ENCODE peak calls at places on chromosomes 5 and 9, in five cellular contexts. T is IMR-90; R is CD8-positive, alpha-beta T cell; M is neural progenitor cell; D is transverse colon. C is an unnamed sample.

GRCh38 chr9:91452844-91453243 is 29.2 kb upstream of the NFIL3 start:
- DNase-seq in T (no peak), D (no peak), R (no peak), M (no peak), C (no peak)

GRCh38 chr9:70421272-70422180 is 7.1 kb upstream of the KLF9 start:
- DNase-seq in M (peak; percentile 48), D (no peak), R (peak; percentile 13), T (peak; percentile 54), C (no peak)

GRCh38 chr5:108461628-108462367 is 79.9 kb upstream of the FBXL17 start:
- DNase-seq in M (no peak), R (no peak), T (peak; percentile 72), D (no peak), C (peak; percentile 19)

GRCh38 chr5:1430121-1430795 is 15.0 kb downstream of the SLC6A3 start:
- DNase-seq in R (no peak), T (no peak), M (no peak), D (no peak), C (no peak)

GRCh38 chr9:20771721-20772120 is 87.7 kb downstream of the FOCAD start:
- DNase-seq in D (no peak), M (no peak), R (no peak), T (no peak), C (no peak)

GRCh38 chr5:41067714-41068113 is 3.4 kb downstream of the MROH2B start:
- DNase-seq in T (no peak), D (no peak), R (no peak), M (no peak), C (no peak)

GRCh38 chr5:157449011-157449723 is 10.8 kb upstream of the NIPAL4 start:
- DNase-seq in T (no peak), D (peak; percentile 63), R (no peak), M (no peak), C (no peak)

GRCh38 chr9:127612993-127613954 is 1.2 kb downstream of the STXBP1 start:
- DNase-seq in M (peak; percentile 72), R (peak; percentile 27), T (peak; percentile 57), D (peak; percentile 54), C (peak; percentile 75)

GRCh38 chr5:16616536-16617271 is at the start of gene RETREG1:
- DNase-seq in R (peak; percentile 81), D (peak; percentile 77), T (no peak), M (peak; percentile 70), C (peak; percentile 44)

GRCh38 chr9:22446589-22446949 is at the start of gene DMRTA1:
- DNase-seq in T (peak; percentile 25), R (no peak), M (peak; percentile 88), D (peak; percentile 72), C (peak; percentile 93)

GRCh38 chr9:99690573-99690972 is 131.1 kb upstream of the NR4A3 start:
- DNase-seq in D (no peak), T (no peak), M (peak; percentile 44), R (no peak), C (no peak)

GRCh38 chr5:132641841-132642240 is 16.1 kb upstream of the IL13 start:
- DNase-seq in M (no peak), D (no peak), R (no peak), T (no peak), C (no peak)

GRCh38 chr5:177117441-177118045 is 16.0 kb upstream of the NSD1 start:
- DNase-seq in R (no peak), T (no peak), D (no peak), M (no peak), C (no peak)

GRCh38 chr5:9698125-9698848 is 68.1 kb upstream of the TAS2R1 start:
- DNase-seq in R (no peak), D (no peak), T (peak; percentile 71), M (no peak), C (no peak)

GRCh38 chr5:27830551-27830950 is 792.2 kb upstream of the CDH9 start:
- DNase-seq in D (no peak), R (no peak), M (no peak), T (no peak), C (no peak)

GRCh38 chr9:99259231-99259918 is 37.3 kb downstream of the SEC61B start:
- DNase-seq in R (peak; percentile 30), T (no peak), D (peak; percentile 42), M (no peak), C (no peak)

GRCh38 chr5:56449071-56449470 is 215.9 kb upstream of the ANKRD55 start:
- DNase-seq in T (no peak), D (no peak), M (no peak), R (no peak), C (no peak)

GRCh38 chr5:61496406-61497307 is 164.6 kb downstream of the ZSWIM6 start:
- DNase-seq in M (peak; percentile 82), T (no peak), R (no peak), D (no peak), C (no peak)

GRCh38 chr9:38144421-38144820 is 75.4 kb upstream of the SHB start:
- DNase-seq in T (peak; percentile 70), M (no peak), R (no peak), D (no peak), C (no peak)

GRCh38 chr9:37453827-37454226 is 11.4 kb downstream of the ZBTB5 start:
- DNase-seq in R (no peak), D (no peak), M (no peak), T (no peak), C (no peak)

GRCh38 chr5:159033351-159033657 is 66.4 kb downstream of the EBF1 start:
- DNase-seq in M (no peak), T (no peak), R (no peak), D (no peak), C (no peak)

GRCh38 chr5:11037941-11038340 is 276.9 kb upstream of the DAP start:
- DNase-seq in T (no peak), D (no peak), M (no peak), R (no peak), C (no peak)

GRCh38 chr9:31542384-31543055 is 841.9 kb upstream of the ACO1 start:
- DNase-seq in R (no peak), T (peak; percentile 4), D (peak; percentile 13), M (peak; percentile 38), C (peak; percentile 42)

DNA sequence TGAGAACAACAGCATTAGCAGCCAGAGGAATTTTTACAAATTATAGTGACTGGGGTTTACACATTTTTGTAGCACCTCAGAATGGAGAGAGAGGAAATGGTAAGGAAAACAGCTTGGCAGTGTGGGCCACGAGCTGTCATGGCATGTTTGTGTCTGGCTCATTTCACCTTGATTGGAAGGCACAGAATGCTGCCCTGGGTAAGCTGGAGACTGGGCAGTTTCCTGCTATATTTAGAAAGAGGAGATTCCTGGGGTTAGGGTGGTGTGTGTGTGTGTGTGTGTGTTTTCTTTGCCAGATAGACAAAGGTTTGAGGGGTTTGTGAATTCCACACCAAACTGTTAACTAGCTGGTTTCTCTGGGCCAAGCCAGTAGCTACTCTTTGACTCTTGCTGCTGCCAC is 9.0 kb downstream of the ARHGAP26 start:
- DNase-seq in T (no peak), D (no peak), R (no peak), M (peak; percentile 15), C (peak; percentile 24)
- H3K27ac ChIP-seq in T (no peak overlapping the region), D (peak overlapping the region; percentile 22), R (no peak overlapping the region), M (no peak overlapping the region), C (peak overlapping the region; percentile 44)

DNA sequence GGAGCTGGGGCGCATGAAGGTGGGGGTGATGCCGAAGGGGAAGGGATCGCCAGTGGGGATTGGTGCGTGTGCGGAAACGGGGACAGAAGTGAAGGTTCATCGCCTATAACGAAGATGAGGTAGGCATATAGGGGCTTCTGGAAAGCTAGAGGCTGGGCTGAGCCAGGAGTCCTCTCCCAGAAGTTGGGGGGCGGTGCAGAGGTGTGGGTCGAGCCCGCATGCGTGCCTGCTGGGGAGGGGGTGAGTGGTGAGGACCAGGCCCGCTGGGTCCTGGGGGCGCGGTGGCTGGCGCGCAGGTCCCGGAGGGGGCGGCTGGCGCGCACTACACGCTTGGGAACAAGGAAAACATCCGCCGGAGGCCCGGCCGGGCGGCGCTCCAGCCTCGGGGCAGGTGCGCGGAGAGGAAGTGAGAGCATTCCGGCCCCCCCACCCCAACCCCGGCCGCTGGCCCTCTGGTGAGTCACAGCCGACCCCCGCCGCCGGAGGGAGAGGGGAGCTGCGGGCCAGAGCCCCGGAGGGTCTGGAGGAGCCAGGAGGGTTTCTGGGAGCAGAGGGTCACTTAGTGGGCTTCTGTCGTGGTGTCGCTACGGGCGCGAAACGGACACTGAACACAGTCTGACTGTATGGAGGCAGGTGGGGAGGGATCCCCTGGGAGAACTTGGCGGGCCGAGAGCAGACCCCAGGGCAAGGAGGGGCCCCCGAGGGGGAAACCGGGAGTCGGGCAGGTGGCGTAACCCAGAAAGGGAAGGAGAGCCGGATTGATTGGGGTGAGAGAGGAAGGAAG is 2.9 kb upstream of the MSMP start:
- DNase-seq in T (no peak), R (peak; percentile 46), M (peak; percentile 78), D (peak; percentile 79), C (no peak)
- TF ChIP-seq CTCF in T (no peak), R (peak; percentile 21), M (peak; percentile 73), D (no peak), C (peak; percentile 49)

GRCh38 chr5:52893863-52894262 is 95.3 kb upstream of the ITGA2 start:
- DNase-seq in T (no peak), M (no peak), R (no peak), D (no peak), C (no peak)
- H3K27ac ChIP-seq in T (no peak overlapping the region), M (no peak overlapping the region), R (no peak overlapping the region), D (peak overlapping the region; percentile 53), C (no peak overlapping the region)

GRCh38 chr9:124343533-124344290 is 71.5 kb downstream of the PSMB7 start:
- DNase-seq in T (no peak), D (no peak), M (no peak), R (no peak), C (no peak)

GRCh38 chr9:124341455-124342170 is 73.6 kb downstream of the PSMB7 start:
- DNase-seq in D (no peak), T (no peak), R (no peak), M (no peak), C (no peak)

GRCh38 chr9:124342402-124342945 is 72.8 kb downstream of the PSMB7 start:
- DNase-seq in T (peak; percentile 65), R (no peak), M (no peak), D (no peak), C (no peak)

GRCh38 chr9:124344291-124345050 is 70.8 kb downstream of the PSMB7 start:
- DNase-seq in T (no peak), D (no peak), R (no peak), M (no peak), C (no peak)

GRCh38 chr9:124342946-124343485 is 72.2 kb downstream of the PSMB7 start:
- DNase-seq in R (no peak), T (peak; percentile 94), M (peak; percentile 75), D (peak; percentile 37), C (peak; percentile 91)
- TF ChIP-seq CTCF in R (no peak), T (no peak), M (no peak), D (no peak), C (no peak)

DNA sequence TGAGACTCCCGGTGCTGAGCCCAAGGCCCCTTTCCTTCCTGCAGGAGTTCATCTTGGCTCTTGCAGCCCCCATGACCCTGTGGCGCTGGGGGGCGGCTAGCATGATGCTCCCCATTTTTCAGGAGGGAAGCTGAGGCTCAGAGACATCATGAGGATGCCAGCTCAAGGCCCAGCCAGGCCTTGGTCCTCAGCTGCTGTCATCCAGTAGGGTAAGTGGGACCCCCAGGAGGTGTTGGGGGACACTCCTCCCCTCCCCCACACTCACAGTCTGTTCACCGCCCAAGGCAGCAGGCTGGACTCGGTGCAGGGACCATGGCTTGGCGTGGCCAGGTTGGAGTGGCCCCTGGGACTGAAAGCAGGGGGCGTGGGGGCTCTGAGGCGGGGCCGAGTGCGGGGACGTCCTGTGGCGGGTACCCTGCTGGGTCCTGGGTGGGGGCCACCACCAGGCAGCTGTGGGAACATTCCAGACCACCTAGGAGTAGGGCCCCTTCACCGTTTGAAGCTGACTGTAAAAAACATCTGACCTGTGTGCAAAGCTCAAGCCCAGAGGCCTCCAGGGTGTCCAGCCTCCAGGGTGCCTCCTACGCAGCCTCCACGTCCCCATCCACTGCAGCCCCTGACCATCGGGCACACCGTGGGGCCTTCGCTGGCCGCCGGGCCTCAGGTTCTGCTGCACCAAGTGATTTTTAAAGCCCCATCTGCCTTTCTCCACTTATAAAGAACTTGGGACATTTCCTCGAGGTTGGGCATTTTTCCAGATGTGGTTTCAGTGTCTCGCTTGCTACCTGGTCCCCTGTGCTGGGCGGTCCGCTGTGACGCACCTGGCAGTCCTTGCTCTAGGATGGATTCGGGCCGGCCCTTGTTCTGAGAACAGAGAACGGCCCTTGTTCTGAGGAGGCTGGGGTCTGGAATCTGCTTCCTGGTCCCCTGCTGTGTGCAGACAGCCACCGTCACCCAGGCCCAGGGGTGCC is 3.4 kb upstream of the NOTCH1 start:
- DNase-seq in D (no peak), M (no peak), T (no peak), R (no peak), C (no peak)
- H3K27ac ChIP-seq in D (peak overlapping the region; percentile 93), M (no peak overlapping the region), T (no peak overlapping the region), R (no peak overlapping the region), C (peak overlapping the region; percentile 100)

C was measured in RWPE1.